ENCODE peak calls at places on chromosomes 11 and 22, in nine cellular contexts. U, L, X, R, Y, T, M, Q and V are unnamed samples.

GRCh38 chr11:35664977-35665441 is 2.4 kb downstream of the TRIM44 start:
- DNase-seq in Q (no peak), X (no peak), Y (no peak), U (no peak), R (no peak), L (no peak), M (no peak), T (no peak), V (no peak)

GRCh38 chr11:111942826-111943225 is 5.7 kb downstream of the DIXDC1 start:
- DNase-seq in L (no peak), U (no peak), R (no peak), T (no peak), X (no peak), M (no peak), Q (no peak), Y (no peak), V (no peak)

GRCh38 chr11:1762537-1763302 is 1.0 kb downstream of the CTSD start:
- DNase-seq in M (no peak), U (no peak), T (peak; percentile 78), Y (no peak), R (no peak), Q (no peak), X (no peak), L (no peak), V (no peak)

GRCh38 chr11:29093416-29093815 is 923.4 kb downstream of the KCNA4 start:
- DNase-seq in M (no peak), Y (no peak), U (no peak), T (no peak), Q (no peak), X (no peak), L (no peak), R (no peak), V (no peak)

GRCh38 chr11:79028214-79028613 is 412.6 kb downstream of the TENM4 start:
- DNase-seq in U (no peak), R (no peak), M (no peak), Y (no peak), L (no peak), T (no peak), Q (no peak), X (no peak), V (no peak)

GRCh38 chr11:4881188-4881587 is 512 bp upstream of the OR51T1 start:
- DNase-seq in Y (no peak), Q (no peak), R (no peak), M (no peak), L (no peak), T (no peak), U (no peak), X (no peak), V (no peak)

GRCh38 chr11:76768091-76769047 is 14.8 kb upstream of the TSKU start:
- DNase-seq in T (peak; percentile 83), Y (no peak), X (no peak), M (no peak), L (no peak), U (no peak), Q (peak; percentile 88), R (no peak), V (no peak)

GRCh38 chr22:40107756-40108437 is 69.8 kb upstream of the TNRC6B start:
- DNase-seq in U (no peak), R (no peak), Y (no peak), M (no peak), X (no peak), Q (no peak), T (no peak), L (no peak), V (no peak)

GRCh38 chr11:118401880-118402590 is 629 bp downstream of the ATP5MG start:
- DNase-seq in M (no peak), U (no peak), T (no peak), R (no peak), L (no peak), X (no peak), Q (no peak), Y (no peak), V (no peak)

GRCh38 chr11:130711193-130711592 is 205.1 kb downstream of the SNX19 start:
- DNase-seq in X (no peak), Y (no peak), L (peak; percentile 42), T (no peak), M (no peak), R (no peak), U (no peak), Q (no peak), V (no peak)

GRCh38 chr11:76783901-76784813 is 1.0 kb downstream of the TSKU start:
- DNase-seq in T (peak; percentile 70), M (no peak), Y (no peak), L (peak; percentile 97), Q (no peak), U (peak; percentile 53), R (no peak), X (no peak), V (peak; percentile 85)

GRCh38 chr11:134282121-134283045 is 6.2 kb downstream of the GLB1L3 start:
- DNase-seq in Q (no peak), Y (no peak), R (no peak), L (no peak), M (no peak), T (peak; percentile 74), U (no peak), X (no peak), V (no peak)

GRCh38 chr11:130403301-130403804 is 25.1 kb downstream of the ADAMTS8 start:
- DNase-seq in T (no peak), M (no peak), X (no peak), L (peak; percentile 63), R (no peak), U (no peak), Y (no peak), Q (peak; percentile 81), V (peak; percentile 49)

GRCh38 chr22:48369789-48370507 is 1457.7 kb downstream of the BRD1 start:
- DNase-seq in R (no peak), X (no peak), L (peak; percentile 42), Y (no peak), M (no peak), U (no peak), T (peak; percentile 78), Q (no peak), V (no peak)

GRCh38 chr11:12382451-12382850 is 5.1 kb downstream of the PARVA start:
- DNase-seq in R (no peak), Y (no peak), Q (no peak), T (no peak), X (no peak), L (no peak), M (no peak), U (no peak), V (no peak)

GRCh38 chr22:48974443-48975251 is 853.0 kb downstream of the BRD1 start:
- DNase-seq in U (no peak), M (no peak), Y (no peak), X (no peak), L (no peak), R (no peak), T (no peak), Q (no peak), V (no peak)

GRCh38 chr11:45771194-45771941 is 33.6 kb upstream of the SLC35C1 start:
- DNase-seq in Y (peak; percentile 55), T (peak; percentile 70), L (peak; percentile 73), Q (peak; percentile 82), U (peak; percentile 75), X (peak; percentile 76), M (no peak), R (peak; percentile 40), V (peak; percentile 93)

GRCh38 chr11:106288057-106288456 is 210.6 kb downstream of the AASDHPPT start:
- DNase-seq in X (no peak), Y (no peak), U (no peak), Q (no peak), T (no peak), M (no peak), R (no peak), L (no peak), V (no peak)

GRCh38 chr11:2892215-2893020 is 6.8 kb upstream of the CDKN1C start:
- DNase-seq in R (peak; percentile 48), U (peak; percentile 81), X (no peak), T (no peak), Y (peak; percentile 27), Q (no peak), L (peak; percentile 91), M (no peak), V (peak; percentile 93)

GRCh38 chr11:120337896-120338840 is 2.0 kb downstream of the ARHGEF12 start:
- DNase-seq in T (no peak), U (no peak), Y (no peak), R (no peak), M (no peak), Q (no peak), L (no peak), X (no peak), V (no peak)

GRCh38 chr22:23065495-23066122 is 4.7 kb upstream of the GNAZ start:
- DNase-seq in R (no peak), Q (peak; percentile 51), T (no peak), U (no peak), Y (no peak), L (no peak), X (no peak), M (no peak), V (no peak)